ENCODE peak calls at places on chromosomes 3 and 15, in ten cellular contexts. One of them, this sample, is unnamed.

GRCh38 chr3:129182390-129183180 is 1.1 kb downstream of the CNBP start:
- DNase-seq in osteocyte: no peak
- DNase-seq in nucleus accumbens: no peak
- DNase-seq in stimulated activated CD4-positive, alpha-beta T cell treated with anti-CD3 and anti-CD28 coated beads, Interleukin-2, amount 100 ng/mL, for 48 hours: no peak
- DNase-seq in GM12892: no peak
- DNase-seq in A172: peak
- DNase-seq in BE2C: peak
- DNase-seq in germinal center: no peak
- DNase-seq in midbrain: no peak
- DNase-seq in hippocampal formation: no peak
- DNase-seq in this sample: no peak

GRCh38 chr3:13522236-13522635 is 26.7 kb upstream of the FBLN2 start:
- DNase-seq in osteocyte: no peak
- DNase-seq in nucleus accumbens: no peak
- DNase-seq in stimulated activated CD4-positive, alpha-beta T cell treated with anti-CD3 and anti-CD28 coated beads, Interleukin-2, amount 100 ng/mL, for 48 hours: no peak
- DNase-seq in GM12892: no peak
- DNase-seq in A172: no peak
- DNase-seq in BE2C: no peak
- DNase-seq in germinal center: no peak
- DNase-seq in midbrain: no peak
- DNase-seq in hippocampal formation: no peak
- DNase-seq in this sample: no peak

GRCh38 chr3:188230962-188231361 is 77.0 kb downstream of the LPP start:
- DNase-seq in osteocyte: no peak
- DNase-seq in nucleus accumbens: no peak
- DNase-seq in stimulated activated CD4-positive, alpha-beta T cell treated with anti-CD3 and anti-CD28 coated beads, Interleukin-2, amount 100 ng/mL, for 48 hours: no peak
- DNase-seq in GM12892: no peak
- DNase-seq in A172: peak
- DNase-seq in BE2C: no peak
- DNase-seq in germinal center: no peak
- DNase-seq in midbrain: no peak
- DNase-seq in hippocampal formation: no peak
- DNase-seq in this sample: no peak

GRCh38 chr3:14477311-14477935 is 62.7 kb downstream of the GRIP2 start:
- DNase-seq in osteocyte: no peak
- DNase-seq in nucleus accumbens: no peak
- DNase-seq in stimulated activated CD4-positive, alpha-beta T cell treated with anti-CD3 and anti-CD28 coated beads, Interleukin-2, amount 100 ng/mL, for 48 hours: no peak
- DNase-seq in GM12892: no peak
- DNase-seq in A172: no peak
- DNase-seq in BE2C: no peak
- DNase-seq in germinal center: no peak
- DNase-seq in midbrain: no peak
- DNase-seq in hippocampal formation: no peak
- DNase-seq in this sample: no peak

GRCh38 chr3:143001034-143001368 is 369 bp upstream of the U2SURP start:
- DNase-seq in osteocyte: no peak
- DNase-seq in nucleus accumbens: no peak
- DNase-seq in stimulated activated CD4-positive, alpha-beta T cell treated with anti-CD3 and anti-CD28 coated beads, Interleukin-2, amount 100 ng/mL, for 48 hours: peak
- DNase-seq in GM12892: peak
- DNase-seq in A172: no peak
- DNase-seq in BE2C: no peak
- DNase-seq in germinal center: no peak
- DNase-seq in midbrain: no peak
- DNase-seq in hippocampal formation: no peak
- DNase-seq in this sample: no peak

GRCh38 chr15:90959028-90959595 is 4.4 kb downstream of the RCCD1 start:
- DNase-seq in osteocyte: no peak
- DNase-seq in nucleus accumbens: no peak
- DNase-seq in stimulated activated CD4-positive, alpha-beta T cell treated with anti-CD3 and anti-CD28 coated beads, Interleukin-2, amount 100 ng/mL, for 48 hours: no peak
- DNase-seq in GM12892: no peak
- DNase-seq in A172: no peak
- DNase-seq in BE2C: no peak
- DNase-seq in germinal center: no peak
- DNase-seq in midbrain: no peak
- DNase-seq in hippocampal formation: no peak
- DNase-seq in this sample: no peak

GRCh38 chr3:129793356-129793755 is 100.2 kb downstream of the TMCC1 start:
- DNase-seq in osteocyte: no peak
- DNase-seq in nucleus accumbens: no peak
- DNase-seq in stimulated activated CD4-positive, alpha-beta T cell treated with anti-CD3 and anti-CD28 coated beads, Interleukin-2, amount 100 ng/mL, for 48 hours: no peak
- DNase-seq in GM12892: no peak
- DNase-seq in A172: peak
- DNase-seq in BE2C: no peak
- DNase-seq in germinal center: no peak
- DNase-seq in midbrain: no peak
- DNase-seq in hippocampal formation: no peak
- DNase-seq in this sample: no peak

GRCh38 chr3:193974591-193974990 is 161.4 kb upstream of the HES1 start:
- DNase-seq in osteocyte: no peak
- DNase-seq in nucleus accumbens: no peak
- DNase-seq in stimulated activated CD4-positive, alpha-beta T cell treated with anti-CD3 and anti-CD28 coated beads, Interleukin-2, amount 100 ng/mL, for 48 hours: no peak
- DNase-seq in GM12892: no peak
- DNase-seq in A172: no peak
- DNase-seq in BE2C: no peak
- DNase-seq in germinal center: no peak
- DNase-seq in midbrain: no peak
- DNase-seq in hippocampal formation: no peak
- DNase-seq in this sample: no peak

GRCh38 chr3:169710619-169711018 is 47.1 kb upstream of the MECOM start:
- DNase-seq in osteocyte: no peak
- DNase-seq in nucleus accumbens: no peak
- DNase-seq in stimulated activated CD4-positive, alpha-beta T cell treated with anti-CD3 and anti-CD28 coated beads, Interleukin-2, amount 100 ng/mL, for 48 hours: no peak
- DNase-seq in GM12892: no peak
- DNase-seq in A172: no peak
- DNase-seq in BE2C: no peak
- DNase-seq in germinal center: no peak
- DNase-seq in midbrain: no peak
- DNase-seq in hippocampal formation: no peak
- DNase-seq in this sample: no peak

GRCh38 chr3:11636372-11636760 is 7.3 kb downstream of the VGLL4 start:
- DNase-seq in osteocyte: no peak
- DNase-seq in nucleus accumbens: no peak
- DNase-seq in stimulated activated CD4-positive, alpha-beta T cell treated with anti-CD3 and anti-CD28 coated beads, Interleukin-2, amount 100 ng/mL, for 48 hours: no peak
- DNase-seq in GM12892: no peak
- DNase-seq in A172: no peak
- DNase-seq in BE2C: no peak
- DNase-seq in germinal center: no peak
- DNase-seq in midbrain: peak
- DNase-seq in hippocampal formation: peak
- DNase-seq in this sample: no peak

GRCh38 chr15:33022629-33023028 is 171.9 kb downstream of the FMN1 start:
- DNase-seq in osteocyte: no peak
- DNase-seq in nucleus accumbens: no peak
- DNase-seq in stimulated activated CD4-positive, alpha-beta T cell treated with anti-CD3 and anti-CD28 coated beads, Interleukin-2, amount 100 ng/mL, for 48 hours: no peak
- DNase-seq in GM12892: no peak
- DNase-seq in A172: peak
- DNase-seq in BE2C: peak
- DNase-seq in germinal center: no peak
- DNase-seq in midbrain: no peak
- DNase-seq in hippocampal formation: peak
- DNase-seq in this sample: peak

GRCh38 chr15:88624156-88624970 is 3.2 kb downstream of the AEN start:
- DNase-seq in osteocyte: no peak
- DNase-seq in nucleus accumbens: no peak
- DNase-seq in stimulated activated CD4-positive, alpha-beta T cell treated with anti-CD3 and anti-CD28 coated beads, Interleukin-2, amount 100 ng/mL, for 48 hours: no peak
- DNase-seq in GM12892: no peak
- DNase-seq in A172: no peak
- DNase-seq in BE2C: no peak
- DNase-seq in germinal center: peak
- DNase-seq in midbrain: peak
- DNase-seq in hippocampal formation: no peak
- DNase-seq in this sample: no peak

GRCh38 chr3:35483131-35483530 is 156.2 kb upstream of the ARPP21 start:
- DNase-seq in osteocyte: no peak
- DNase-seq in nucleus accumbens: no peak
- DNase-seq in stimulated activated CD4-positive, alpha-beta T cell treated with anti-CD3 and anti-CD28 coated beads, Interleukin-2, amount 100 ng/mL, for 48 hours: no peak
- DNase-seq in GM12892: no peak
- DNase-seq in A172: no peak
- DNase-seq in BE2C: no peak
- DNase-seq in germinal center: no peak
- DNase-seq in midbrain: no peak
- DNase-seq in hippocampal formation: no peak
- DNase-seq in this sample: no peak

GRCh38 chr3:22039156-22039555 is 288.1 kb upstream of the ZNF385D start:
- DNase-seq in osteocyte: no peak
- DNase-seq in nucleus accumbens: no peak
- DNase-seq in stimulated activated CD4-positive, alpha-beta T cell treated with anti-CD3 and anti-CD28 coated beads, Interleukin-2, amount 100 ng/mL, for 48 hours: no peak
- DNase-seq in GM12892: no peak
- DNase-seq in A172: no peak
- DNase-seq in BE2C: no peak
- DNase-seq in germinal center: no peak
- DNase-seq in midbrain: no peak
- DNase-seq in hippocampal formation: no peak
- DNase-seq in this sample: peak

GRCh38 chr3:12965999-12966846 is 107.0 kb downstream of the IQSEC1 start:
- DNase-seq in osteocyte: no peak
- DNase-seq in nucleus accumbens: no peak
- DNase-seq in stimulated activated CD4-positive, alpha-beta T cell treated with anti-CD3 and anti-CD28 coated beads, Interleukin-2, amount 100 ng/mL, for 48 hours: no peak
- DNase-seq in GM12892: no peak
- DNase-seq in A172: no peak
- DNase-seq in BE2C: no peak
- DNase-seq in germinal center: no peak
- DNase-seq in midbrain: no peak
- DNase-seq in hippocampal formation: no peak
- DNase-seq in this sample: no peak

GRCh38 chr15:89492934-89493631 is 3.3 kb downstream of the RHCG start:
- DNase-seq in osteocyte: no peak
- DNase-seq in nucleus accumbens: no peak
- DNase-seq in stimulated activated CD4-positive, alpha-beta T cell treated with anti-CD3 and anti-CD28 coated beads, Interleukin-2, amount 100 ng/mL, for 48 hours: no peak
- DNase-seq in GM12892: no peak
- DNase-seq in A172: no peak
- DNase-seq in BE2C: no peak
- DNase-seq in germinal center: no peak
- DNase-seq in midbrain: no peak
- DNase-seq in hippocampal formation: no peak
- DNase-seq in this sample: no peak

GRCh38 chr3:20326537-20326936 is 140.5 kb upstream of the SGO1 start:
- DNase-seq in osteocyte: no peak
- DNase-seq in nucleus accumbens: no peak
- DNase-seq in stimulated activated CD4-positive, alpha-beta T cell treated with anti-CD3 and anti-CD28 coated beads, Interleukin-2, amount 100 ng/mL, for 48 hours: no peak
- DNase-seq in GM12892: no peak
- DNase-seq in A172: peak
- DNase-seq in BE2C: no peak
- DNase-seq in germinal center: no peak
- DNase-seq in midbrain: no peak
- DNase-seq in hippocampal formation: no peak
- DNase-seq in this sample: no peak

GRCh38 chr3:192957441-192957951 is 39.8 kb upstream of the MB21D2 start:
- DNase-seq in osteocyte: no peak
- DNase-seq in nucleus accumbens: no peak
- DNase-seq in stimulated activated CD4-positive, alpha-beta T cell treated with anti-CD3 and anti-CD28 coated beads, Interleukin-2, amount 100 ng/mL, for 48 hours: no peak
- DNase-seq in GM12892: no peak
- DNase-seq in A172: peak
- DNase-seq in BE2C: no peak
- DNase-seq in germinal center: no peak
- DNase-seq in midbrain: peak
- DNase-seq in hippocampal formation: peak
- DNase-seq in this sample: no peak